ENCODE peak calls at places on chromosomes 6 and 20, in ten cellular contexts. Z is GM20000; B is endothelial cell; G is hepatocyte; X is progenitor cell of endocrine pancreas; M is CD8-positive, alpha-beta T cell; Y is thoracic aorta; D is PC-3; U is uterus; R is A549. P is an unnamed sample.
A peak's percentile ranks its signal among the peaks of the same experiment; 100 is the strongest.

GRCh38 chr20:59044796-59045195 is 2.2 kb upstream of the PRELID3B start:
- DNase-seq in Z (no peak), B (no peak), G (no peak), X (no peak), M (no peak), Y (no peak), D (peak; percentile 80), U (no peak), R (no peak), P (no peak)

GRCh38 chr6:90502866-90503407 is 83.9 kb downstream of the MAP3K7 start:
- DNase-seq in Z (no peak), B (no peak), G (peak; percentile 52), X (no peak), M (no peak), Y (no peak), D (no peak), U (no peak), R (peak; percentile 47), P (peak; percentile 11)

GRCh38 chr6:17448165-17448564 is 54.8 kb downstream of the CAP2 start:
- DNase-seq in Z (no peak), B (no peak), G (no peak), X (no peak), M (no peak), Y (no peak), D (no peak), U (no peak), R (no peak), P (no peak)

GRCh38 chr6:161744211-161745067 is 470.6 kb upstream of the AGPAT4 start:
- DNase-seq in Z (no peak), B (no peak), G (no peak), X (no peak), M (no peak), Y (no peak), D (no peak), U (no peak), R (no peak), P (no peak)

GRCh38 chr6:29005183-29005885 is at the start of gene ZNF311:
- DNase-seq in Z (no peak), B (peak; percentile 15), G (peak; percentile 69), X (no peak), M (no peak), Y (no peak), D (peak; percentile 42), U (peak; percentile 57), R (peak; percentile 63), P (no peak)

GRCh38 chr20:8722277-8722928 is 346.5 kb upstream of the PLCB4 start:
- DNase-seq in Z (peak; percentile 35), B (peak; percentile 57), G (peak; percentile 71), X (no peak), M (no peak), Y (no peak), D (peak; percentile 88), U (peak; percentile 20), R (peak; percentile 80), P (peak; percentile 24)

GRCh38 chr6:52598123-52598823 is 21.4 kb upstream of the TRAM2 start:
- DNase-seq in Z (peak; percentile 36), B (peak; percentile 68), G (peak; percentile 87), X (peak; percentile 62), M (no peak), Y (no peak), D (peak; percentile 21), U (peak; percentile 69), R (peak; percentile 76), P (no peak)

GRCh38 chr20:58907481-58908137 is 55.1 kb downstream of the GNAS start:
- DNase-seq in Z (peak; percentile 87), B (peak; percentile 49), G (peak; percentile 94), X (no peak), M (peak; percentile 27), Y (peak; percentile 86), D (peak; percentile 29), U (peak; percentile 85), R (peak; percentile 72), P (peak; percentile 83)

GRCh38 chr6:143059616-143060353 is 904 bp upstream of the AIG1 start:
- DNase-seq in Z (peak; percentile 34), B (no peak), G (peak; percentile 72), X (no peak), M (no peak), Y (no peak), D (peak; percentile 93), U (no peak), R (peak; percentile 26), P (peak; percentile 25)

DNA sequence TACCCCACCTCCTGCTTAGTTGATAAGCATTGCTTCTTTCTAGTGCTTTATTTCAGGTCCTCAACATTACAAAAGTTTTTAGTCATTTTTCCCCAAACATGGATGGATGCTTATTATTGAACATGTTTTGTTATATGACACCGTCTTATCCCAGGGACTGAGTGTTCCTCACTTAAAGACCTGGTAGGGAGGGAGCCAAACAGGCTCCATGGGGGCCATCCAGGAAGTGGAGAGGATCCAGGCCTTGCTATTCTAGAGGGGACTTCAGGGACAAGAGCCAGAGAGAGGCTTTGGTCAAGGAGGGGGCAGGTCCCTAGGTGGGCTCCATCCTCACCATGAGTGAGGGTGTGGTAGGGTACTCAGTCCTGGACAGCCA is 7.4 kb downstream of the SLC32A1 start:
- DNase-seq in Z (no peak), B (no peak), G (no peak), X (no peak), M (no peak), Y (no peak), D (no peak), U (no peak), R (no peak), P (no peak)
- TF ChIP-seq CTCF in Z (no peak), B (peak; percentile 49), G (no peak), X (peak; percentile 29), M (no peak), Y (no peak), D (peak; percentile 11), U (no peak), R (peak; percentile 16), P (no peak)

GRCh38 chr6:7939864-7940228 is 29.3 kb upstream of the TXNDC5 start:
- DNase-seq in Z (no peak), B (no peak), G (no peak), X (no peak), M (no peak), Y (no peak), D (no peak), U (no peak), R (no peak), P (no peak)
- TF ChIP-seq CTCF in Z (no peak), B (no peak), G (no peak), X (no peak), M (no peak), Y (no peak), D (no peak), U (no peak), R (no peak), P (no peak)

GRCh38 chr6:123380257-123380656 is 256.5 kb downstream of the TRDN start:
- DNase-seq in Z (no peak), B (peak; percentile 39), G (peak; percentile 60), X (no peak), M (no peak), Y (no peak), D (peak; percentile 26), U (no peak), R (peak; percentile 26), P (no peak)
- TF ChIP-seq CTCF in Z (no peak), B (peak; percentile 45), G (peak; percentile 63), X (peak; percentile 56), M (no peak), Y (no peak), D (peak; percentile 39), U (no peak), R (peak; percentile 13), P (peak; percentile 23)

DNA sequence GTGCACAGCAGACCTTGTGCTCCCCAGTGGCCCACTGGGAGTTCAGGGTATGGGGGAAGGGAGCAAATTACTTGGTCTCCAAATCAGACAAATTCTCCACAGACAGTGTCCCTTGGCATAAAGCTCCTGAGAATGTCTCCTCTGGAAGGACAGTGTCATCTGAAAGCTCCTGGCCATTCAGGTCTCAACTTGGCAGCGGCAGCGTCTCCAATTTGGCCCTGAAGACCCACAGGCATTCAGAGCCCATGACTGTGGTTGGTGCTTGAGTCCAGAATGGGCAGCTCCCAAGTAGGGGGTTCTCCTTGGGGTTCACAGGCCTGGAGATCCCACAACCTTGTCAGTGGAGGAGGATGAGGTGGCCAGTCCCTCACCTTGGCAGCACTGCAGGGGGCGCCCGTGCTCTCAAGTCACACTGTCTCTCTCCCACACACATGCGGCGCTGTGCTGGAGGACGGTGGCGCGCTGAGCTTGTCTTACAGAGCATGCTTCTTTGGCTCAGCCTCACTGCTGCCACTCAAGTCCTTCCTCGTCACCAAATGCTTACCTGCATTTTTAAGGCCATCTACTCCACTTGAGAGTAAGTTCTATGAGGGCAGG is 20.7 kb downstream of the DYNLRB1 start:
- DNase-seq in Z (no peak), B (peak; percentile 56), G (no peak), X (no peak), M (no peak), Y (no peak), D (no peak), U (peak; percentile 30), R (peak; percentile 76), P (no peak)
- TF ChIP-seq CTCF in Z (peak; percentile 44), B (peak; percentile 32), G (no peak), X (peak; percentile 53), M (no peak), Y (no peak), D (peak; percentile 49), U (peak; percentile 28), R (peak; percentile 46), P (peak; percentile 58)

GRCh38 chr6:8059129-8059528 is 5.1 kb downstream of the BLOC1S5 start:
- DNase-seq in Z (peak; percentile 17), B (no peak), G (peak; percentile 30), X (no peak), M (no peak), Y (no peak), D (peak; percentile 57), U (no peak), R (peak; percentile 25), P (peak; percentile 27)
- TF ChIP-seq CTCF in Z (no peak), B (no peak), G (peak; percentile 55), X (peak; percentile 34), M (peak; percentile 25), Y (peak; percentile 16), D (peak; percentile 69), U (no peak), R (peak; percentile 55), P (peak; percentile 19)

GRCh38 chr6:135535989-135536414 is 38.5 kb upstream of the AHI1 start:
- DNase-seq in Z (peak; percentile 46), B (peak; percentile 15), G (peak; percentile 65), X (no peak), M (no peak), Y (no peak), D (peak; percentile 78), U (no peak), R (peak; percentile 63), P (peak; percentile 21)
- TF ChIP-seq CTCF in Z (peak; percentile 32), B (peak; percentile 69), G (peak; percentile 84), X (peak; percentile 74), M (peak; percentile 76), Y (peak; percentile 36), D (peak; percentile 74), U (peak; percentile 64), R (peak; percentile 76), P (peak; percentile 61)

DNA sequence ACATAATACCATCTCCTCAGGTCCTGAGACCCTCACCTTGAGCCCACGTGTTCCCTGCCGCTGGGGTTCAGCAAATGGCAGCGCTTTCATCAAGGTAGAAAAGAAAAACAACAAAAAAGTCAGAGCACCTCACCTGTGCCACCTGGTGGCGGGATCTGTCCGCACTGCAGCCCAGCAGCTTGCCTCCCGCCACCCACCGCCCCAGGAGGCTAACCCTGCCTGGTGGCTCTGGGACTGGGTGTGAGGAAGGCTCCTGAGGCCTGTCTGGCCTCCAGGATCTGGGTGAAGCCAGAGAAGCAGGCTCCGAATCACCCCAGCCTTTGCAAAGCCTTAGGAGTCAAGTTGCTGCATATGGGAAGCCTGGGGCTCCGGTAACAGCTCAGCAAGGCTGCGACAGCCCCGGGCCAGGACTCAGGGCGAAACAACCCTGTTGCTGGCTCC is 270.8 kb downstream of the BMP7 start:
- DNase-seq in Z (peak; percentile 37), B (peak; percentile 71), G (peak; percentile 51), X (peak; percentile 41), M (no peak), Y (no peak), D (peak; percentile 72), U (no peak), R (peak; percentile 36), P (peak; percentile 60)
- TF ChIP-seq CTCF in Z (peak; percentile 23), B (peak; percentile 79), G (peak; percentile 60), X (peak; percentile 86), M (no peak), Y (no peak), D (peak; percentile 93), U (peak; percentile 18), R (peak; percentile 52), P (peak; percentile 56)

P was measured in GM13977.